ENCODE peak calls at places on chromosomes 12 and 14, in five cellular contexts. C is heart left ventricle, X is GM12878, L is sciatic nerve, U is Right ventricle myocardium superior. T is an unnamed sample.
A peak's percentile ranks its signal among the peaks of the same experiment; 100 is the strongest.

GRCh38 chr12:97503073-97503472 is 40.5 kb downstream of the RMST start:
- ATAC-seq in C (no peak), X (no peak), L (no peak), U (no peak), T (no peak)

GRCh38 chr12:42056130-42056529 is 88.5 kb downstream of the GXYLT1 start:
- ATAC-seq in C (no peak), X (peak; percentile 85), L (peak; percentile 59), U (no peak), T (no peak)

GRCh38 chr14:23112359-23113178 is 6.5 kb downstream of the CEBPE start:
- ATAC-seq in C (no peak), X (no peak), L (peak; percentile 4), U (peak; percentile 47), T (peak; percentile 50)

GRCh38 chr14:86035882-86036281 is 505.9 kb downstream of the FLRT2 start:
- ATAC-seq in C (no peak), X (peak; percentile 92), L (no peak), U (no peak), T (no peak)

GRCh38 chr12:58420496-58420895 is 479.1 kb downstream of the ATP23 start:
- ATAC-seq in C (no peak), X (no peak), L (peak; percentile 36), U (no peak), T (no peak)

GRCh38 chr12:24111101-24111500 is 161.6 kb upstream of the SOX5 start:
- ATAC-seq in C (no peak), X (no peak), L (no peak), U (no peak), T (no peak)

GRCh38 chr12:22101749-22102243 is 55.8 kb downstream of the CMAS start:
- ATAC-seq in C (peak; percentile 69), X (peak; percentile 61), L (peak; percentile 88), U (peak; percentile 67), T (peak; percentile 54)

GRCh38 chr14:51424569-51425251 is 184.7 kb downstream of the TMX1 start:
- ATAC-seq in C (peak; percentile 88), X (no peak), L (peak; percentile 94), U (peak; percentile 92), T (peak; percentile 63)

GRCh38 chr14:75389679-75390078 is 38.1 kb upstream of the JDP2 start:
- ATAC-seq in C (no peak), X (no peak), L (no peak), U (no peak), T (no peak)

GRCh38 chr14:101462726-101463565 is 98.3 kb upstream of the DIO3 start:
- ATAC-seq in C (no peak), X (no peak), L (no peak), U (no peak), T (peak; percentile 3)

GRCh38 chr12:45615268-45615667 is 114.2 kb upstream of the ARID2 start:
- ATAC-seq in C (no peak), X (no peak), L (no peak), U (no peak), T (no peak)

GRCh38 chr14:75452324-75452723 is 24.5 kb downstream of the JDP2 start:
- ATAC-seq in C (no peak), X (no peak), L (peak; percentile 44), U (peak; percentile 19), T (peak; percentile 9)

GRCh38 chr14:89973234-89973823 is 17.6 kb downstream of the TDP1 start:
- ATAC-seq in C (peak; percentile 87), X (peak; percentile 87), L (peak; percentile 83), U (peak; percentile 93), T (peak; percentile 69)

GRCh38 chr14:51939727-51940126 is 49.6 kb upstream of the RTRAF start:
- ATAC-seq in C (no peak), X (peak; percentile 91), L (no peak), U (no peak), T (no peak)

GRCh38 chr14:20802341-20803084 is at the start of gene RNASE1:
- ATAC-seq in C (peak; percentile 78), X (no peak), L (peak; percentile 51), U (peak; percentile 52), T (peak; percentile 52)

T was measured in gastroesophageal sphincter.